ENCODE peak calls at places on chromosomes 1 and 21, in ten cellular contexts. Z is K562, V is Peyer's patch, K is ovary, Q is GM12878, W is HepG2, P is lower leg skin, M is uterus, L is erythroblast, O is body of pancreas. R is an unnamed sample.

GRCh38 chr1:164754088-164754600 is 195.2 kb downstream of the PBX1 start:
- DNase-seq in M (peak; percentile 87), W (no peak), K (peak; percentile 58), O (peak; percentile 69), P (no peak), V (no peak), Z (no peak), L (no peak), Q (no peak), R (no peak)

GRCh38 chr21:43645414-43645891 is 13.8 kb downstream of the HSF2BP start:
- DNase-seq in K (peak; percentile 55), M (peak; percentile 57), P (peak; percentile 87), Z (peak; percentile 16), V (peak; percentile 44), Q (no peak), L (peak; percentile 17), W (peak; percentile 58), O (peak; percentile 31), R (no peak)

GRCh38 chr1:41442697-41443251 is 41.7 kb downstream of the EDN2 start:
- DNase-seq in K (no peak), P (no peak), V (no peak), L (no peak), Z (no peak), M (peak; percentile 62), O (no peak), Q (no peak), W (no peak), R (no peak)

GRCh38 chr1:24110642-24111263 is 1.2 kb downstream of the MYOM3 start:
- DNase-seq in P (no peak), V (no peak), Z (no peak), L (no peak), K (no peak), Q (no peak), O (no peak), W (no peak), M (no peak), R (no peak)

GRCh38 chr1:64965239-64966157 is 851 bp downstream of the JAK1 start:
- DNase-seq in K (peak; percentile 79), P (peak; percentile 95), L (peak; percentile 78), Z (no peak), Q (no peak), V (peak; percentile 84), M (peak; percentile 70), O (peak; percentile 69), W (no peak), R (peak; percentile 40)

GRCh38 chr21:17455451-17455850 is 57.4 kb upstream of the CXADR start:
- DNase-seq in O (no peak), Q (no peak), L (no peak), P (no peak), Z (no peak), V (no peak), W (peak; percentile 72), K (no peak), M (no peak), R (no peak)

GRCh38 chr1:96651517-96651916 is 70.1 kb upstream of the PTBP2 start:
- DNase-seq in L (no peak), Z (no peak), P (no peak), Q (no peak), K (no peak), O (no peak), W (peak; percentile 41), M (no peak), V (no peak), R (no peak)

GRCh38 chr1:44361478-44361877 is 6.4 kb upstream of the ERI3 start:
- DNase-seq in K (no peak), O (no peak), Q (no peak), P (no peak), W (no peak), Z (peak; percentile 29), M (no peak), V (no peak), L (peak; percentile 18), R (no peak)

GRCh38 chr1:30782361-30783243 is 25.0 kb upstream of the LAPTM5 start:
- DNase-seq in W (peak; percentile 74), P (peak; percentile 95), V (peak; percentile 57), L (peak; percentile 87), K (peak; percentile 58), Q (no peak), Z (peak; percentile 87), O (peak; percentile 75), M (peak; percentile 60), R (peak; percentile 79)

GRCh38 chr1:171784779-171785178 is 3.3 kb downstream of the METTL13 start:
- DNase-seq in O (no peak), K (no peak), Q (no peak), W (no peak), Z (no peak), P (no peak), L (no peak), M (no peak), V (no peak), R (no peak)

GRCh38 chr1:10122926-10123325 is 87.4 kb upstream of the KIF1B start:
- DNase-seq in W (no peak), V (no peak), Q (no peak), M (peak; percentile 58), O (no peak), P (no peak), L (no peak), K (no peak), Z (no peak), R (no peak)

GRCh38 chr1:160187407-160187806 is 3.0 kb upstream of the CASQ1 start:
- DNase-seq in Z (no peak), V (no peak), L (no peak), P (no peak), Q (no peak), K (no peak), M (no peak), O (no peak), W (no peak), R (no peak)

GRCh38 chr1:214660900-214661299 is 57.9 kb downstream of the CENPF start:
- DNase-seq in L (no peak), V (no peak), W (peak; percentile 6), M (no peak), K (peak; percentile 53), O (peak; percentile 57), Z (no peak), Q (no peak), P (no peak), R (no peak)

GRCh38 chr21:32702702-32703101 is 25.1 kb downstream of the SYNJ1 start:
- DNase-seq in K (no peak), M (no peak), L (no peak), Q (no peak), W (no peak), O (no peak), V (no peak), Z (no peak), P (no peak), R (no peak)

GRCh38 chr1:88897070-88897730 is 5.8 kb upstream of the GTF2B start:
- DNase-seq in M (no peak), W (no peak), Z (no peak), Q (no peak), L (no peak), O (no peak), P (no peak), K (no peak), V (no peak), R (no peak)

GRCh38 chr1:16724718-16725438 is 15.4 kb upstream of the RNU1-4 start:
- DNase-seq in P (peak; percentile 88), V (peak; percentile 21), M (no peak), O (peak; percentile 24), L (no peak), Q (no peak), Z (peak; percentile 39), W (no peak), K (no peak), R (no peak)

DNA sequence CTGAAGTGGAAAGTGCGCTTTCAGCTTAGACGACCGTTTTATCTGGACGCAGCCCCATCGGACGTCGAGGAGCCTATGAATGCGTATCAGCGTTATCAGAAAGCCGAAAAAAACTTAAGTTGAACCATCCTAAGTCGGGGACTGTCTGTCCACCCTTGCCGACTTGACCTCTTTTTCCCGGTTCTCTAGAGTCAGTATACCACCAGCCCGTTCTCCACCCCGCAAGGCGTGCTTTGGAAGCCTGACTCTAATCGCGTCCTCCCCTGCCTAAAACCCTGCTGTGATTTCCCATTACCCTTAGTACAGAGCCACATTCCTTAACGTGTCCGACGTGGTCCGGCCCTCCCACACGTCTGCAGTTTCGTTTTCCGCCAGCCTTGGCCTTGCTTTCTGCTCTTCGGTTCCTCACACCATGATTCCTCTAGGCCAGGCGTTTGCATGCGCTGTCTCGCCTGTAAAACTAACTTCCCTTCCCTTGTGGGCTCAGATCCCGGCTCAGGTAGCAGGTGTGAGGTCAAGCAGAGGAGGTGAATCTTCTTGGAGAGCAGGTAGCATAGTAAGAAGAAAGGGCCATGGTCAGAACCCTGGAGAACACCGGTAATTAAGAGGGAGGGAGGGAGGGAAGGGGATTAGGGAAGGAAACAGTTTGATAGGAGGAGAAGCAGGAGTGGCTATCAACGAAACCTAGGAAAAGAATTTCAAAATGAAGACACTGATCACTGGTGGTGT is 865 bp downstream of the ADPRS start:
- DNase-seq in K (no peak), W (no peak), V (no peak), L (peak; percentile 55), P (peak; percentile 76), Z (no peak), O (no peak), Q (peak; percentile 15), M (no peak), R (no peak)
- TF ChIP-seq POLR2A in K (no peak), W (peak; percentile 16), V (no peak), L (no peak), P (no peak), Z (no peak), O (no peak), Q (peak; percentile 53), M (no peak), R (peak; percentile 17)

GRCh38 chr1:228102791-228103620 is at the start of gene C1orf35:
- DNase-seq in O (peak; percentile 94), M (peak; percentile 92), W (peak; percentile 83), K (peak; percentile 92), Q (peak; percentile 66), P (peak; percentile 99), L (peak; percentile 96), Z (peak; percentile 95), V (peak; percentile 90), R (peak; percentile 96)
- TF ChIP-seq POLR2A in O (peak; percentile 52), M (peak; percentile 77), W (no peak), K (peak; percentile 66), Q (peak; percentile 80), P (no peak), L (peak; percentile 73), Z (peak; percentile 79), V (peak; percentile 44), R (peak; percentile 81)

GRCh38 chr1:230976825-230977747 is 1.6 kb downstream of the TTC13 start:
- DNase-seq in W (no peak), P (no peak), L (peak; percentile 55), Q (no peak), O (no peak), V (peak; percentile 53), Z (no peak), M (no peak), K (no peak), R (no peak)
- TF ChIP-seq POLR2A in W (no peak), P (no peak), L (no peak), Q (no peak), O (no peak), V (no peak), Z (no peak), M (no peak), K (no peak), R (no peak)

DNA sequence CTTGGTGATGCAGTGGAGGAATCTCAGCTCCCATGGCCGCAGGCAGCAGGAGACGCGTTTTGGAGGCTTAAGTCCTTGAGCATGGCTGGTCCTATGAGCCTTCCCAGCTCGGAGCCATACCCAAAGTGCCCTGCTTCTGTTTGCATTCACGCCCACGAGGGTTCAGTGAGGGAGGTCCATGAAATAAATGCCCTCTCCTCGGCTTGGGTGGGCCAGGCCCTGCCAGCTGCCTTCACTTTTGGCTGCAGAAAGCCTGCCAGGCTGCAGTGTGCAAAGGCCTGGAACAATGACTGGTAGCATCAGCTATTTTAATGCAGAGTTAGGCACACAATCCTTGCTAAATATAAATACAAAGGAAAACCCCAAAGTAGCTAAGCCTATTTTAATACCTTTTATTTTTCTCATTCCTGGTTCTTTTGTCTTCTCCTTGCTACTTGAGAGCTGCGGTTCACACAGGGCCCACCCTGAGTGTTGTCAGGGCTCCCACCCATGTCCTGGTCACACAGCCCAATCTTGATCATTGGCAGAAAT is 49.4 kb downstream of the H3-3A start:
- DNase-seq in Z (no peak), M (no peak), L (no peak), K (no peak), O (no peak), W (no peak), V (no peak), P (no peak), Q (no peak), R (no peak)
- TF ChIP-seq POLR2A in Z (no peak), M (no peak), L (no peak), K (no peak), O (no peak), W (no peak), V (no peak), P (no peak), Q (no peak), R (no peak)